ENCODE peak calls at places on chromosome 15, in nine cellular contexts. One of them, this sample, is unnamed.

GRCh38 chr15:69300129-69300588 is 1.4 kb downstream of the PAQR5 start:
- DNase-seq in upper lobe of right lung: peak
- DNase-seq in T-cell: no peak
- DNase-seq in sigmoid colon: no peak
- DNase-seq in ELF-1: peak
- DNase-seq in AG08396: no peak
- DNase-seq in T follicular helper cell: no peak
- DNase-seq in LoVo: no peak
- DNase-seq in effector CD4-positive, alpha-beta T cell: no peak
- DNase-seq in this sample: no peak

GRCh38 chr15:35757790-35758189 is 211.8 kb upstream of the DPH6 start:
- DNase-seq in LoVo: no peak
- DNase-seq in sigmoid colon: no peak
- DNase-seq in upper lobe of right lung: no peak
- DNase-seq in effector CD4-positive, alpha-beta T cell: no peak
- DNase-seq in ELF-1: no peak
- DNase-seq in AG08396: no peak
- DNase-seq in T follicular helper cell: no peak
- DNase-seq in T-cell: no peak
- DNase-seq in this sample: no peak

GRCh38 chr15:87293016-87293415 is 963.5 kb downstream of the NTRK3 start:
- DNase-seq in LoVo: no peak
- DNase-seq in upper lobe of right lung: no peak
- DNase-seq in T follicular helper cell: no peak
- DNase-seq in T-cell: no peak
- DNase-seq in ELF-1: no peak
- DNase-seq in effector CD4-positive, alpha-beta T cell: no peak
- DNase-seq in AG08396: no peak
- DNase-seq in sigmoid colon: no peak
- DNase-seq in this sample: peak

GRCh38 chr15:98806275-98806895 is 158.0 kb downstream of the IGF1R start:
- DNase-seq in T-cell: no peak
- DNase-seq in LoVo: no peak
- DNase-seq in effector CD4-positive, alpha-beta T cell: no peak
- DNase-seq in T follicular helper cell: no peak
- DNase-seq in ELF-1: no peak
- DNase-seq in sigmoid colon: no peak
- DNase-seq in AG08396: no peak
- DNase-seq in upper lobe of right lung: no peak
- DNase-seq in this sample: no peak

GRCh38 chr15:42728562-42728961 is 8.4 kb downstream of the CDAN1 start:
- DNase-seq in sigmoid colon: no peak
- DNase-seq in upper lobe of right lung: no peak
- DNase-seq in T-cell: no peak
- DNase-seq in T follicular helper cell: no peak
- DNase-seq in AG08396: no peak
- DNase-seq in LoVo: no peak
- DNase-seq in effector CD4-positive, alpha-beta T cell: no peak
- DNase-seq in ELF-1: no peak
- DNase-seq in this sample: no peak

GRCh38 chr15:69677403-69677802 is 224.8 kb downstream of the RPLP1 start:
- DNase-seq in sigmoid colon: no peak
- DNase-seq in AG08396: no peak
- DNase-seq in ELF-1: no peak
- DNase-seq in T-cell: no peak
- DNase-seq in LoVo: no peak
- DNase-seq in effector CD4-positive, alpha-beta T cell: no peak
- DNase-seq in T follicular helper cell: no peak
- DNase-seq in upper lobe of right lung: no peak
- DNase-seq in this sample: no peak

GRCh38 chr15:65412556-65412955 is 10.2 kb downstream of the IGDCC4 start:
- DNase-seq in LoVo: no peak
- DNase-seq in effector CD4-positive, alpha-beta T cell: no peak
- DNase-seq in ELF-1: no peak
- DNase-seq in T-cell: no peak
- DNase-seq in sigmoid colon: no peak
- DNase-seq in T follicular helper cell: no peak
- DNase-seq in AG08396: no peak
- DNase-seq in upper lobe of right lung: no peak
- DNase-seq in this sample: no peak

GRCh38 chr15:49674370-49674769 is 53.5 kb downstream of the DTWD1 start:
- DNase-seq in upper lobe of right lung: no peak
- DNase-seq in AG08396: no peak
- DNase-seq in LoVo: no peak
- DNase-seq in effector CD4-positive, alpha-beta T cell: no peak
- DNase-seq in T-cell: no peak
- DNase-seq in T follicular helper cell: no peak
- DNase-seq in ELF-1: no peak
- DNase-seq in sigmoid colon: no peak
- DNase-seq in this sample: no peak

GRCh38 chr15:51303462-51303861 is 34.9 kb downstream of the CYP19A1 start:
- DNase-seq in ELF-1: no peak
- DNase-seq in sigmoid colon: no peak
- DNase-seq in upper lobe of right lung: no peak
- DNase-seq in AG08396: no peak
- DNase-seq in effector CD4-positive, alpha-beta T cell: no peak
- DNase-seq in T-cell: no peak
- DNase-seq in T follicular helper cell: no peak
- DNase-seq in LoVo: no peak
- DNase-seq in this sample: no peak

GRCh38 chr15:48810414-48811324 is at the start of gene CEP152:
- DNase-seq in effector CD4-positive, alpha-beta T cell: peak
- DNase-seq in ELF-1: peak
- DNase-seq in T-cell: peak
- DNase-seq in LoVo: peak
- DNase-seq in T follicular helper cell: peak
- DNase-seq in sigmoid colon: peak
- DNase-seq in AG08396: peak
- DNase-seq in upper lobe of right lung: peak
- DNase-seq in this sample: peak

GRCh38 chr15:66865622-66866611 is 163.9 kb downstream of the SMAD6 start:
- DNase-seq in AG08396: no peak
- DNase-seq in sigmoid colon: peak
- DNase-seq in T follicular helper cell: no peak
- DNase-seq in LoVo: no peak
- DNase-seq in T-cell: no peak
- DNase-seq in ELF-1: no peak
- DNase-seq in upper lobe of right lung: no peak
- DNase-seq in effector CD4-positive, alpha-beta T cell: no peak
- DNase-seq in this sample: no peak

GRCh38 chr15:66741646-66742045 is 39.6 kb downstream of the SMAD6 start:
- DNase-seq in upper lobe of right lung: no peak
- DNase-seq in AG08396: no peak
- DNase-seq in effector CD4-positive, alpha-beta T cell: no peak
- DNase-seq in T follicular helper cell: no peak
- DNase-seq in sigmoid colon: no peak
- DNase-seq in ELF-1: no peak
- DNase-seq in LoVo: no peak
- DNase-seq in T-cell: no peak
- DNase-seq in this sample: no peak

GRCh38 chr15:34109775-34110663 is 8.1 kb downstream of the PGBD4 start:
- DNase-seq in upper lobe of right lung: no peak
- DNase-seq in AG08396: peak
- DNase-seq in LoVo: peak
- DNase-seq in T follicular helper cell: no peak
- DNase-seq in ELF-1: no peak
- DNase-seq in T-cell: no peak
- DNase-seq in effector CD4-positive, alpha-beta T cell: no peak
- DNase-seq in sigmoid colon: no peak
- DNase-seq in this sample: peak

GRCh38 chr15:63362196-63362595 is 19.4 kb downstream of the CA12 start:
- DNase-seq in effector CD4-positive, alpha-beta T cell: no peak
- DNase-seq in LoVo: no peak
- DNase-seq in upper lobe of right lung: peak
- DNase-seq in ELF-1: no peak
- DNase-seq in sigmoid colon: no peak
- DNase-seq in T-cell: no peak
- DNase-seq in AG08396: no peak
- DNase-seq in T follicular helper cell: no peak
- DNase-seq in this sample: no peak

GRCh38 chr15:63369766-63370165 is 11.9 kb downstream of the CA12 start:
- DNase-seq in T follicular helper cell: no peak
- DNase-seq in T-cell: no peak
- DNase-seq in effector CD4-positive, alpha-beta T cell: no peak
- DNase-seq in ELF-1: no peak
- DNase-seq in AG08396: no peak
- DNase-seq in LoVo: no peak
- DNase-seq in upper lobe of right lung: no peak
- DNase-seq in sigmoid colon: peak
- DNase-seq in this sample: no peak

GRCh38 chr15:63135804-63136203 is 14.1 kb downstream of the LACTB start:
- DNase-seq in AG08396: peak
- DNase-seq in upper lobe of right lung: no peak
- DNase-seq in T follicular helper cell: no peak
- DNase-seq in T-cell: no peak
- DNase-seq in LoVo: peak
- DNase-seq in ELF-1: no peak
- DNase-seq in sigmoid colon: no peak
- DNase-seq in effector CD4-positive, alpha-beta T cell: no peak
- DNase-seq in this sample: peak

GRCh38 chr15:31271706-31272557 is 54.7 kb upstream of the KLF13 start:
- DNase-seq in sigmoid colon: peak
- DNase-seq in ELF-1: no peak
- DNase-seq in effector CD4-positive, alpha-beta T cell: no peak
- DNase-seq in AG08396: no peak
- DNase-seq in T follicular helper cell: no peak
- DNase-seq in T-cell: no peak
- DNase-seq in LoVo: no peak
- DNase-seq in upper lobe of right lung: no peak
- DNase-seq in this sample: no peak

GRCh38 chr15:91253605-91254004 is 153.5 kb downstream of the SV2B start:
- DNase-seq in sigmoid colon: no peak
- DNase-seq in AG08396: no peak
- DNase-seq in T-cell: no peak
- DNase-seq in LoVo: no peak
- DNase-seq in upper lobe of right lung: no peak
- DNase-seq in ELF-1: no peak
- DNase-seq in T follicular helper cell: no peak
- DNase-seq in effector CD4-positive, alpha-beta T cell: no peak
- DNase-seq in this sample: no peak

GRCh38 chr15:27704939-27705514 is 394.1 kb downstream of the OCA2 start:
- DNase-seq in T follicular helper cell: no peak
- DNase-seq in T-cell: no peak
- DNase-seq in sigmoid colon: no peak
- DNase-seq in effector CD4-positive, alpha-beta T cell: no peak
- DNase-seq in upper lobe of right lung: no peak
- DNase-seq in AG08396: no peak
- DNase-seq in ELF-1: no peak
- DNase-seq in LoVo: no peak
- DNase-seq in this sample: no peak